ENCODE peak calls at places on chromosomes 12 and 14, in four cellular contexts. G is A549, N is endothelial cell of umbilical vein, F is K562. I is an unnamed sample.

GRCh38 chr14:96165493-96166474 is 38.9 kb upstream of the BDKRB2 start:
- DNase-seq in G (no peak), F (no peak), N (no peak), I (no peak)

GRCh38 chr12:130418261-130418660 is 80.6 kb downstream of the PIWIL1 start:
- DNase-seq in G (no peak), N (no peak), F (no peak), I (no peak)

GRCh38 chr14:20262642-20263128 is 23.6 kb downstream of the OR11H4 start:
- DNase-seq in N (no peak), F (peak; percentile 40), G (no peak), I (no peak)

GRCh38 chr14:75273272-75274044 is 5.2 kb upstream of the FOS start:
- DNase-seq in N (no peak), F (no peak), G (no peak), I (no peak)

GRCh38 chr12:131901431-131902331 is 7.3 kb downstream of the ULK1 start:
- DNase-seq in F (no peak), N (no peak), G (no peak), I (no peak)

GRCh38 chr12:75489613-75490210 is 9.2 kb downstream of the GLIPR1 start:
- DNase-seq in N (peak; percentile 52), G (no peak), F (no peak), I (no peak)

GRCh38 chr12:106127289-106128126 is 11.2 kb downstream of the NUAK1 start:
- DNase-seq in N (no peak), G (no peak), F (no peak), I (no peak)

GRCh38 chr12:96233941-96234461 is 39.8 kb downstream of the ELK3 start:
- DNase-seq in G (no peak), F (no peak), N (peak; percentile 56), I (no peak)

GRCh38 chr14:76091036-76091435 is 60.7 kb upstream of the GPATCH2L start:
- DNase-seq in G (no peak), F (peak; percentile 66), N (peak; percentile 13), I (no peak)

DNA sequence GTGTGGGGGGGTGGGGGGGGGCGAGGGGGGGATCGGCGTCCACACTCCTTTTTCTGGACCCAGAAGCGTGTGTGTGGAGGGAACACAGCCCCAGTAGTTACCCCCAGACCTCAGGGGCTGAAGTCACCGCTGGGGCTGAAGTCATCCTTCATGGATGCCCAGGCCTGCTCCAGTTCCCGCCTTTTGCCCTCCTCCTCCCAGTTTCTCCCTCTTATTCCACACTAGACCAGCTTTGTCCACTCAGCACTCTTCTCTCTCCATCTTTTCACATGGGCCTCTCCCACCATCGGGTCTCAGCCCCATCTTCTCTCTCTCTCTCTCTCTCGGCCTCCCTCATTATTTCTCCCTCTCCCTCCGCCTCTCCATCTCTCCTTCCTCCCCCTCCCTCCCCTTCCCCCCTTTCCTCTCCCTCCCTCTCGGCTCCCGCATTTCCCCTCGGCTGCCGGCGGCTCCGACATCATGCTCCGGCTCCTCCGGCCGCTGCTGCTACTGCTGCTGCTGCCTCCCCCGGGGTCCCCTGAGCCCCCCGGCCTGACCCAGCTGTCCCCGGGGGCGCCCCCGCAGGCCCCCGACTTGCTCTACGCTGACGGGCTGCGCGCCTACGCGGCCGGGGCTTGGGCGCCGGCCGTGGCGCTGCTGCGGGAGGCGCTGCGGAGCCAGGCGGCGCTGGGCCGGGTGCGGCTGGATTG is at the start of gene P3H3:
- DNase-seq in N (peak; percentile 56), F (peak; percentile 47), G (peak; percentile 65), I (peak; percentile 53)
- TF ChIP-seq JUN in N (no peak), F (no peak), G (no peak), I (no peak)

DNA sequence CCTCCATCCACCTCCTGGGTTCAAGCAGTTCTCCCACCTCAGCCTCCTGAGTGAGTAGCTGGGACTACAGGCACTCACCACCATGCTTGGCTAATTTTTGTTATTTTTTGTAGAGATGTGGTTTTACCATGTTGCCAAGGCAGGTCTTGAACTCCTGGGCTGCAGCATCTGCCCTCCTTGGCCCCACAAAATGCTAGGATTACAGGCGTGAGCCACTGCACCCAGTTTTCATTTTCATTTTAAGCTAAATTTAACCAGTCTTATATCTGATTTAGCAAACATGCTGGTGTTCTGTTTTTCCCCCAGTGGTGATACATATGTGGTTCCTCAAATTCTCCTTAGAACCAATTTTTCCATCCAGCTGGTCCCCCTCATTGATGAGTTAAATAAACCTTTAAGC is 43.8 kb upstream of the BICD1 start:
- DNase-seq in F (no peak), G (no peak), N (no peak), I (no peak)
- TF ChIP-seq JUN in F (no peak), G (no peak), N (no peak), I (no peak)

GRCh38 chr12:109548258-109548657 is 25.0 kb downstream of the MMAB start:
- DNase-seq in F (no peak), N (no peak), G (no peak), I (no peak)
- TF ChIP-seq JUN in F (no peak), N (no peak), G (no peak), I (no peak)

GRCh38 chr12:122990561-122990960 is 10.1 kb downstream of the ARL6IP4 start:
- DNase-seq in F (no peak), N (no peak), G (no peak), I (no peak)
- TF ChIP-seq JUN in F (no peak), N (no peak), G (no peak), I (no peak)

GRCh38 chr14:90960818-90961217 is 99.6 kb downstream of the RPS6KA5 start:
- DNase-seq in F (no peak), N (peak; percentile 13), G (no peak), I (no peak)

GRCh38 chr14:90959344-90959743 is 101.1 kb downstream of the RPS6KA5 start:
- DNase-seq in F (no peak), N (no peak), G (no peak), I (no peak)

DNA sequence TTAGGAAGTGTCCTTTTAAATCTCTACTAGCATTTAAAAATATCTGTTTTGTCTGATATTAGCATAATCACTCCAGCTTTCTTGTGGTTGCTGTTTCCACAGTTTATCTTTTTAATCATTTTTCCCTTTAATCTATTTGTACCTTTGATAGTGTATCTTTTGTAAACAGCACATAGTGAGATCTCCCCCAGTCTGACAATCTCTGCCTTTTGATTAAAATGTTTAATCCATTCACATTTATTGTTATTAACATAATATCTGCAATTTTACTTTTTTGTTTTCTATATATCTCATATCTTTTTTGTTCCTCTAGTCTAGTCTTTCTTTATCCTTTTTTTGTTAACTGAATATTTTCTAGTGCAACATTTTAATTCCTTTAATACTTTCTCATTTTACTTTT is 104.2 kb downstream of the RPS6KA5 start:
- DNase-seq in G (no peak), F (no peak), N (no peak), I (no peak)
- TF ChIP-seq JUN in G (no peak), F (no peak), N (no peak), I (no peak)

GRCh38 chr12:50032516-50033316 is 7.4 kb upstream of the RACGAP1 start:
- DNase-seq in G (no peak), N (no peak), F (no peak), I (peak; percentile 53)

GRCh38 chr12:50039151-50039835 is 14.0 kb upstream of the RACGAP1 start:
- DNase-seq in G (peak; percentile 76), N (peak; percentile 70), F (peak; percentile 94), I (peak; percentile 96)

DNA sequence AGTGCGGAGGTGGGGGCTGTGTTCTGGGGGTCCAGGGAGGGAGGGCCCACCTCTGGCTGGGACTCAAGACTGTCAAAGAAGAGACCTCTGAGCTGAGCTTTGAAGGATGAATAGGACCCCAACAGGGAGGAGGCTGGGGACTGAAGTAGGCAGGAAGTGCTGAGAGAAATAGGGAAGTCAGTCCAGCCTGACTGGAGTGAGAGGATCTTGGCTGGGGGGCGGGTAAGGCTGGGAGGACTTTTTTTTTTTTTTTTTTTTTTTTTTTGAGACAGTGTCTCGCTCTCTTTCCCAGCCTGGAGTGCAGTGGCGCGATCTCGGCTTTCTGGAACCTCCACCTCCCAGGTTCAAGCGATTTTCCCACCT is 8.0 kb upstream of the RACGAP1 start:
- DNase-seq in G (no peak), F (no peak), N (no peak), I (no peak)
- TF ChIP-seq JUN in G (no peak), F (no peak), N (no peak), I (no peak)

DNA sequence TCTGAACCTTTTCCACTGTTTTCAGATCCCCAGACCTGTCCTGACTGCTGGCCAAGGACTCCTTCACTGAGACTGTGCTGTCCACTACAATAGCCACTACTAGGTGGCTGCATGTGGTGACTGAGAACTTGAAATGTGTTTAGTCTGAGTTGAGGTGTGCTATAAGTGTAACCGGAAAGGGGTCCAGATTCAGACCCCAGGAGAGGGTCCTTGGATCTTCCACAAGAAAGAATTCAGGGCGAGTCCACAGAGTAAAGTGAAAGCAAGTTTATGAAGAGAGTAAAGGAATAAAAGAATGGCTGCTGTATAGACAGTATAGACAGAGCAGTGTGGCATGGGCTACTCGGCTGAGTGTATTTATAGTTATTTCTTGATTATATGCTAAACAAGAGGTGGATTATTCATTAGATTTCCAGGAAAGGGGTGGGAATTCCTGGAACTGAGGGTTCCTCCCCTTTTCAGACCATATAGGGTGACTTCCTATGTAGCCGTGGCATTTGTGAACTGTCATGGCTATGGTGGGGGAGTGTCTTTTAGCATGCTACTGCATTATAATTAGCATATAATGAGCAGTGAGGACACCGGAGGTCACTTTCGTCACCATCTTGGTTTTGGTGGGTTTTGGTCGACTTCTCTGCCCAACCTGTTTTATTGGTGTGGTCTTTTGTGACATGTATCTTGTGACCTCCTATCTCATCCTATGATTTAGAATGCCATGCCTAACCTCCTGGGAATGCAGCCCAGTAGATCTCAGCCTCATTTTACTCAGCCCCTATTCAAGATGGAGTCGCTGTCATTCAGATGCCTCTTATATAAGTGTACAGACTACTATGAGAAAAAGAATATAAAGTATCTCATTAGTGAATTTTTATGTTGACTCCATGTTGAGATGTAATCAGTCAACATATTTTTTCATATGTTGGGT is 70.0 kb upstream of the SRSF5 start:
- DNase-seq in F (peak; percentile 92), N (no peak), G (no peak), I (no peak)
- TF ChIP-seq JUN in F (no peak), N (no peak), G (no peak), I (no peak)

GRCh38 chr14:24891987-24892729 is 157.8 kb downstream of the STXBP6 start:
- DNase-seq in N (no peak), G (no peak), F (no peak), I (no peak)
- TF ChIP-seq JUN in N (no peak), G (no peak), F (no peak), I (no peak)

GRCh38 chr12:14601692-14602091 is 34.0 kb upstream of the PLBD1 start:
- DNase-seq in F (no peak), N (no peak), G (no peak), I (no peak)
- TF ChIP-seq JUN in F (no peak), N (no peak), G (no peak), I (no peak)

DNA sequence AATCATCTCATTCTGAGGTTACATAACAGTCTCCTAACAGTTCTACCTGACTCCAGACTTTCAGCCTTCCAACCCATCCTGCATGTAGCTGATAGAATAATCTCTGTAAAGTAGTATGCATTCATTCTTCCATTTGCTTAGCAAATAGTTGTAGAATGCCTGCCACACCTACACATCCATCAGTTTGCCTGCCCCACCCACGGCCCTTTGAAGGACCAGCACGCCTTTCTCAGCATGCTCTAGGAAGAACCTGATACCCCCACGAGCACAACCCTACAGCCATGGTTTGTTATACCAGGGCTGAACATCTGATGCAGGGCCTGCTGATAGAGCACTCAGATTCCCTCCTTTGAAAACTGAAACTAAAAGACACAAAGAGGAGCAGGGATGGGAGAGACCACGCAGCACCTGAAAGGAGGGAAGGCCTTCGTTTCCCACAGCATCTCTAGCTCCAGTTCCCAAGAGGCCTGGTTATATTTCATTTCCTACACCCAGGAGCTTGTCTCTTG is 205.1 kb downstream of the ANO2 start:
- DNase-seq in F (no peak), N (no peak), G (no peak), I (no peak)
- TF ChIP-seq JUN in F (no peak), N (no peak), G (no peak), I (no peak)

I was measured in WTC11.